ENCODE peak calls at places on chromosomes 6 and 20, in five cellular contexts. F, O, J, E and L are unnamed samples.

GRCh38 chr6:1770435-1770843 is 160.7 kb downstream of the FOXC1 start:
- DNase-seq in F (no peak), O (peak; percentile 16), J (peak; percentile 51), E (peak; percentile 65), L (peak; percentile 68)

GRCh38 chr6:88662653-88663174 is 300.7 kb downstream of the RNGTT start:
- DNase-seq in F (no peak), O (no peak), J (no peak), E (peak; percentile 63), L (no peak)

GRCh38 chr6:74073896-74074295 is 377.9 kb downstream of the CD109 start:
- DNase-seq in F (no peak), O (peak; percentile 76), J (no peak), E (no peak), L (peak; percentile 25)

GRCh38 chr6:134553941-134554340 is 236.0 kb upstream of the SGK1 start:
- DNase-seq in F (no peak), O (peak; percentile 83), J (no peak), E (no peak), L (no peak)

GRCh38 chr6:13048113-13048512 is 280.2 kb downstream of the TBC1D7 start:
- DNase-seq in F (no peak), O (peak; percentile 1), J (peak; percentile 3), E (no peak), L (no peak)

GRCh38 chr6:7590918-7591302 is 912 bp downstream of the SNRNP48 start:
- DNase-seq in F (no peak), O (peak; percentile 13), J (no peak), E (no peak), L (no peak)

GRCh38 chr6:72446427-72446826 is 175.4 kb upstream of the KCNQ5 start:
- DNase-seq in F (no peak), O (no peak), J (no peak), E (no peak), L (peak; percentile 14)

GRCh38 chr6:24879351-24879750 is 56.4 kb downstream of the RIPOR2 start:
- DNase-seq in F (no peak), O (no peak), J (no peak), E (no peak), L (no peak)

GRCh38 chr20:34110025-34111013 is 1.7 kb downstream of the EIF2S2 start:
- DNase-seq in F (no peak), O (peak; percentile 41), J (no peak), E (no peak), L (peak; percentile 22)

GRCh38 chr6:159259726-159260125 is 90.5 kb downstream of the FNDC1 start:
- DNase-seq in F (no peak), O (no peak), J (no peak), E (no peak), L (no peak)

GRCh38 chr6:44704240-44705150 is 317.0 kb downstream of the CDC5L start:
- DNase-seq in F (no peak), O (no peak), J (no peak), E (peak; percentile 71), L (no peak)

GRCh38 chr6:142696123-142696522 is 248.9 kb downstream of the HIVEP2 start:
- DNase-seq in F (no peak), O (no peak), J (no peak), E (no peak), L (peak; percentile 13)

GRCh38 chr6:137235686-137236085 is 16.5 kb upstream of the IFNGR1 start:
- DNase-seq in F (no peak), O (no peak), J (no peak), E (no peak), L (no peak)

GRCh38 chr6:137233561-137234504 is 14.6 kb upstream of the IFNGR1 start:
- DNase-seq in F (no peak), O (peak; percentile 96), J (peak; percentile 85), E (no peak), L (peak; percentile 80)

GRCh38 chr6:137231895-137232294 is 12.7 kb upstream of the IFNGR1 start:
- DNase-seq in F (no peak), O (no peak), J (no peak), E (no peak), L (no peak)

GRCh38 chr6:137236581-137237355 is 17.6 kb upstream of the IFNGR1 start:
- DNase-seq in F (no peak), O (peak; percentile 62), J (no peak), E (no peak), L (no peak)

GRCh38 chr6:137234505-137234863 is 15.3 kb upstream of the IFNGR1 start:
- DNase-seq in F (no peak), O (no peak), J (peak; percentile 66), E (no peak), L (no peak)
- H3K4me3 ChIP-seq in F (no peak overlapping the region), O (no peak overlapping the region), J (no peak overlapping the region), E (no peak overlapping the region), L (no peak overlapping the region)

DNA sequence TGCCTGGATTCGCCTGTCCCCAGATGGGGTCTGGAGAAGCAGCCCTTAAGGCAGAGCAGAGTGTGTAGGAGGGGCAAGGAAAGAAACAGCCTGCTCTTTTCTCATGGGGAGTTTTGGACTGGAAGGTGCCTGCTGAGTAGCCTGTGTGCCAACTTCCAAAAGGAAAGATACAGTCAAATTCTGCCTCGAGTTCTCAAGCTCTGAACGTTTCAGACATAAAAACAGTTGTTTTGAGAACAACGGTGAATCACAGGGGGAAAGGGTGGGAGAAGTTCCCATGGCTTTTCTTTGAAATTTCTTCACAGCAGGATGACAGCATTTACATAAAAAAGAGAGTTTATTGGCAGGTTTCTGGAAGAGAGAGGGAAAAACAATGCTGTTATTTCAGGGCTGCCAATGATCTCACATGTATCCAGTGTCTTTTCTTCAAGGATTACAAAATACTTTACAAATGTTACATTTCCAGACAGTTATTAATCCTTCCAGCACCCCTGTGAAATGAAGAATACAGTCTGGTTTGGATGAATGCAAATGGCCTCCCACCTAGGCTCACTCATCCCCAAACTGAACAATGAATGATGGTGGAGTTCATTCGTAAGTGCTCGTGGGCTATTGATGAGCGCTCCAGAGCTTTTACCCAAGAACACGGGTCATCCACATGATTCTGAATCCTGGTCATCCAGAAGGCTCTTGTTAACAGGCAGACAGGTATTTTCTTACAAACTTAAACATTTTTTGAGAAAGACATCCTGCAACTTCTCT is 33.8 kb upstream of the ECI2 start:
- DNase-seq in F (no peak), O (no peak), J (no peak), E (no peak), L (peak; percentile 48)
- TF ChIP-seq CTCF in F (no peak), O (no peak), J (no peak), E (no peak), L (no peak)

DNA sequence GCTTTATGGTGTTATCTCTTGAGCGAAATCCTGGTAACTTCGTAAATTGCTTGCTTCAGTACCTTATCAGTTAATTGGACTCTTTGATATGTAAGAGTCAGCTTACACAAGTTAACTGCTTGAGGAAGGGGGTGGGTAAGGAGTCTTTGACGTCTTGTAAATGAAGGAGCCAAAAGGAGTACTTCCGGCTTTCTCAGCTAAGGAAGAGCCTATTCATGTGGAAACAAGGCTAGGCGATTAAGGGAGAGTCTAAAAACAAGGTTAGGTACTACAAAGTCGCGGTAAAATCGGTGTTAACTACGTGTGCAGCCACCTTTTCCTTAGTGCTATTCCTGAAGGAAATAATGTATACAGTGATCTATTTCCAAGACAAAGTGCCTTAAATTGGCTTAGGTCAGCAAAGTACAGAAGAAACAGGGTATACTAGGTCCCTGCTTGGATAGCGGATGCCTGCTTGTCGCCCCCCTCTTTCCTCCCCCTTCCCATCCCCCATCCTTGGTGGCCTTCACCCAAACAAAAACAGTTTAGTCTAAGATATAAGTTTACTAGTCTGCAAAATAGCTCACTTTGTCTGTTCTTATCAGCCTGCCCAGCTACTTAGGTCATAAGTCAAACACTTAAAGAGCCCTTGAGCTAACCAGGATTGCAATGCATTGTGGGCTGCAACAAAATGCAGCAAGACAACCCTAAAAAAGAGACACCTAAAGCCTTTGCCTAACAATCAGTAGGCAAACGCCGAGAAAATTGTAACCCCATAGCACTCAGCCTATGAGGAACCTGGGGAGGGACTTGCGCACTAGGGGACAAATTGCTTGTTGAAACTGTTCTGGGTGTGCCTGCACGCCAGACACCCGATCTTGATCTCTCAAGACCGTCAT is 147.3 kb downstream of the TRIM27 start:
- DNase-seq in F (no peak), O (no peak), J (no peak), E (no peak), L (no peak)
- H3K4me3 ChIP-seq in F (no peak overlapping the region), O (no peak overlapping the region), J (no peak overlapping the region), E (no peak overlapping the region), L (no peak overlapping the region)

DNA sequence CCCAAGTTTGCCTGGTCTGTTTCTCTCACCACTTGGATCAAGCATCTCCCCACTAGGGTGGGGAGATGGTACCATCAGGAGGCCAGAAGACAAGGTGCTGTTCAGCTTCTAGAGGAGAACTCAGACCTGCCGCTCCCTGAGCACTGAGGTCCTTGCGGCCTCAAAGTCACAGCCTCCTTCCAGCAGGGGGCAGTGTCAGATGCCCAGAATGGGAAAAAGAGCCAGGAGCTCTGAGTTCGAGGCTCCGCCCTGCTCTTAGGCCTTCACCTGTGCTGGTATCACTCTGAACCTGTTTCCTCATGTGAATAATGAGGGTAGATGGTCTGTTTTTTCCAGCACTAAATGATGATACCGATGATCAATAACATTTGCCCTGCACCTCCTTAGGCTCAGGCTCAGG is 68.7 kb downstream of the TOX2 start:
- DNase-seq in F (no peak), O (no peak), J (no peak), E (no peak), L (no peak)
- TF ChIP-seq CTCF in F (peak; percentile 17), O (peak; percentile 14), J (peak; percentile 33), E (peak; percentile 8), L (peak; percentile 37)

GRCh38 chr6:14455942-14456648 is 338.5 kb downstream of the CD83 start:
- DNase-seq in F (no peak), O (no peak), J (no peak), E (no peak), L (no peak)
- H3K4me3 ChIP-seq in F (no peak overlapping the region), O (no peak overlapping the region), J (no peak overlapping the region), E (no peak overlapping the region), L (no peak overlapping the region)